ENCODE peak calls at places on chromosomes 2 and 18, in eight cellular contexts. M, K, Q, V, O, Z, F and G are unnamed samples.

GRCh38 chr2:33240178-33240577 is 236.3 kb upstream of the RASGRP3 start:
- DNase-seq in M (no peak), K (no peak), Q (no peak), V (no peak), O (peak; percentile 92), Z (no peak), F (no peak), G (no peak)

GRCh38 chr18:35334821-35335220 is 9.4 kb downstream of the ZNF24 start:
- DNase-seq in M (no peak), K (no peak), Q (no peak), V (no peak), O (peak; percentile 65), Z (no peak), F (no peak), G (no peak)

GRCh38 chr2:128789776-128790455 is 471.2 kb upstream of the HS6ST1 start:
- DNase-seq in M (no peak), K (no peak), Q (no peak), V (no peak), O (no peak), Z (no peak), F (no peak), G (no peak)

GRCh38 chr2:11580697-11581096 is 46.9 kb downstream of the GREB1 start:
- DNase-seq in M (no peak), K (no peak), Q (no peak), V (no peak), O (no peak), Z (no peak), F (no peak), G (no peak)

GRCh38 chr2:223697316-223697875 is 95.2 kb upstream of the SCG2 start:
- DNase-seq in M (no peak), K (no peak), Q (no peak), V (no peak), O (no peak), Z (no peak), F (no peak), G (no peak)

GRCh38 chr18:26335139-26335933 is 109.1 kb downstream of the TAF4B start:
- DNase-seq in M (no peak), K (no peak), Q (no peak), V (no peak), O (no peak), Z (no peak), F (no peak), G (no peak)

GRCh38 chr18:62281684-62282083 is 43.4 kb upstream of the TNFRSF11A start:
- DNase-seq in M (no peak), K (no peak), Q (no peak), V (no peak), O (peak; percentile 88), Z (no peak), F (no peak), G (no peak)

GRCh38 chr2:233098615-233099014 is 38.5 kb downstream of the INPP5D start:
- DNase-seq in M (peak; percentile 42), K (no peak), Q (no peak), V (no peak), O (peak; percentile 5), Z (peak; percentile 10), F (no peak), G (no peak)

GRCh38 chr18:55778731-55779460 is 190.9 kb upstream of the TCF4 start:
- DNase-seq in M (no peak), K (no peak), Q (no peak), V (no peak), O (no peak), Z (no peak), F (no peak), G (no peak)

GRCh38 chr2:134934641-134935040 is 16.0 kb downstream of the CCNT2 start:
- DNase-seq in M (no peak), K (no peak), Q (no peak), V (no peak), O (no peak), Z (no peak), F (no peak), G (no peak)

GRCh38 chr2:239558661-239559060 is 157.8 kb upstream of the HDAC4 start:
- DNase-seq in M (no peak), K (no peak), Q (no peak), V (peak; percentile 46), O (no peak), Z (no peak), F (no peak), G (no peak)

GRCh38 chr18:75041586-75041985 is 167.4 kb downstream of the PTGR3 start:
- DNase-seq in M (no peak), K (peak; percentile 15), Q (no peak), V (no peak), O (peak; percentile 50), Z (peak; percentile 23), F (no peak), G (no peak)

GRCh38 chr2:195563857-195564512 is 93.0 kb upstream of the SLC39A10 start:
- DNase-seq in M (no peak), K (no peak), Q (no peak), V (no peak), O (peak; percentile 90), Z (no peak), F (no peak), G (no peak)

GRCh38 chr2:68151037-68151436 is 6.7 kb upstream of the PNO1 start:
- DNase-seq in M (no peak), K (no peak), Q (no peak), V (no peak), O (peak; percentile 22), Z (no peak), F (no peak), G (no peak)

DNA sequence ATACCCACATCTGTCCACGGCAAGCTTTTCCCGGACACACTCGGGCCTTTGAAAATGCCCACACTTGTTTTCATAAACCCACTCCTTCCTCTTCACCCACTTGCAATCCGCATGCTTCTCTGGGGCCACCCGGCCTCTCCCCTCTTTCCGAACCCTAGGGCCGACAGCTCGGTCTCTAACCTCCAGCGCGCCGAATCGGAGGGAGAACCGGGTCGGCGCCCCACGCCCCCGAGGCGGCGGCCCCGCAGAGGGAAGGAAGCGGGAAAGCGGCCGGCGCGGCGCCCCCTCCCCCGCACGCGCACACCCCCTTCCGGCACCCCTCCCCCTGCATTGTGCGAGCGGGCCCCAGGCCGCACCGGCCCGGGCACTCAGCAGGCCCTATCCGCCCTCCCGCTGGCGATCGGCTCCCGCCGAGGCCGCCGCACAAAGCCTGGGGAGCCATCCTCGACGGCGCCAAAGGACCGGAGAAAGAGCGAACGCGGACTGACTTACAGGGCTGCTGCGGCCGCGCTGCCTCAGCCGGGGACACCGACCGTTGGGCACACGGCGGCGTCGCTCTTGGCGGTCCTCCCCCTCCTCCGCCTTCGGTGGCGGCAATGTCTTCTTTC is 435 bp downstream of the PUM2 start:
- DNase-seq in M (peak; percentile 47), K (peak; percentile 41), Q (no peak), V (peak; percentile 53), O (no peak), Z (no peak), F (peak; percentile 53), G (peak; percentile 90)
- TF ChIP-seq POLR2A in M (no peak), K (peak; percentile 34), Q (no peak), V (no peak), O (peak; percentile 5), Z (no peak), F (no peak), G (no peak)

DNA sequence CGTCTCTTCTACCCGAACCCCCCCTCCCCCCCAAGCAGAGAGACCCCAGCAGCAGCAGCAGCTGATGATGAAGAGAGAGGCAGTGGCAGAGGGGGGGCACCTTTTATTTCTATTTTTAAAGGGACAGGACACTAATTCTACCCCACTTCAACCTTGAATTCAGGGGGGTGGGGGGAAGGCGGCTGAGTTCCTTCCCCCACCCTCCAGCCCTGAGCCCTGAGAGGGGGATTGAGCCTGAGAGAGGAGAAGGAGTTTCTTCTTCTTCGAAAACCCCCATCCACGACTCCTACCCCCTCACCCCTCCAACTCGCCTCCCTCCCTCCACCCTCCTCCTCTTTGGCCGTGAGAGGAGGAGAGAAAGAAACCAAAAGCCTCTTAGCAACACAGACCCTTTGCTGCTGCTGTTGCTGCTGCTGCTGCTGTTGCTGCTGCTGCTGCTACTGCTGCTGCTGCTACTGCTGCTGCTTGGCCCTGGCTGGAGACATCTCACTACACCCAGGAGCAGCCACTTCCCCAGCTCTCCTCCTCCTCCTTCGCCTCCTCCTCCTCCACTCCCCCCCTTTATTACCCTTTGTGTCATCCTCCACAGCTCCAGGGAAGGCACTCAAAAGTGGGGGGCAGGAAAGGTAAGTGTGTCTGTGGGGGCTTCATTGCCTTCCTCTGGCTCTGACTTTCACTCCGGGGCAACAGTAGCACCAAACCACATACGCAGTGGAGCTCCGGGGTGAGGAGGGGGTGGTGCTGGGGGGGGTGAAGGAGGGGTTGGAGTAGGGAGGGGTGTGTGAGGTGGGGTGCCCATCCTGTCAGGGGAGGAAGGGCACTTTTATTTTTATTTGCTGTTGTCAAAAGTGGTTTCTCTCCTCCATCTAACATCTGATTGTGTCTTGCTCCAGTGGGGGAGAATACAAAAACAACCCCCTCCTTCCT is at the start of gene MBD5:
- DNase-seq in M (peak; percentile 35), K (peak; percentile 6), Q (no peak), V (peak; percentile 51), O (peak; percentile 58), Z (no peak), F (peak; percentile 46), G (peak; percentile 27)
- TF ChIP-seq POLR2A in M (no peak), K (peak; percentile 32), Q (no peak), V (no peak), O (peak; percentile 32), Z (no peak), F (peak; percentile 59), G (no peak)

GRCh38 chr2:46983065-46983801 is 67.6 kb upstream of the MCFD2 start:
- DNase-seq in M (peak; percentile 65), K (no peak), Q (no peak), V (no peak), O (peak; percentile 75), Z (no peak), F (peak; percentile 66), G (no peak)
- TF ChIP-seq POLR2A in M (no peak), K (no peak), Q (no peak), V (no peak), O (no peak), Z (no peak), F (no peak), G (no peak)

GRCh38 chr2:183038341-183039300 is at the start of gene NCKAP1:
- DNase-seq in M (peak; percentile 94), K (peak; percentile 62), Q (peak; percentile 86), V (peak; percentile 89), O (peak; percentile 70), Z (peak; percentile 39), F (peak; percentile 93), G (peak; percentile 82)
- TF ChIP-seq POLR2A in M (no peak), K (no peak), Q (no peak), V (no peak), O (no peak), Z (no peak), F (peak; percentile 37), G (no peak)

GRCh38 chr2:18560797-18561085 is 288 bp upstream of the RDH14 start:
- DNase-seq in M (no peak), K (no peak), Q (no peak), V (no peak), O (no peak), Z (no peak), F (no peak), G (no peak)
- TF ChIP-seq POLR2A in M (no peak), K (peak; percentile 61), Q (no peak), V (no peak), O (no peak), Z (peak; percentile 18), F (no peak), G (no peak)

GRCh38 chr18:12990977-12991838 is at the start of gene CEP192:
- DNase-seq in M (peak; percentile 98), K (peak; percentile 73), Q (peak; percentile 94), V (peak; percentile 97), O (peak; percentile 98), Z (peak; percentile 98), F (peak; percentile 98), G (peak; percentile 97)
- TF ChIP-seq POLR2A in M (peak; percentile 51), K (peak; percentile 90), Q (peak; percentile 25), V (no peak), O (peak; percentile 84), Z (peak; percentile 33), F (peak; percentile 91), G (no peak)